ENCODE peak calls at places on chromosome 10, in six cellular contexts. B is fibroblast of lung, C is GM23338, R is NB4, X is epithelial cell of proximal tubule, Y is adrenal gland. G is an unnamed sample.

GRCh38 chr10:60901561-60902235 is 42.3 kb downstream of the RHOBTB1 start:
- DNase-seq in B (no peak), C (no peak), R (no peak), X (no peak), Y (peak), G (no peak)

GRCh38 chr10:13354783-13355182 is 6.7 kb upstream of the SEPHS1 start:
- DNase-seq in B (no peak), C (no peak), R (no peak), X (no peak), Y (no peak), G (no peak)

GRCh38 chr10:28987555-28988320 is 301.1 kb upstream of the LYZL1 start:
- DNase-seq in B (no peak), C (no peak), R (no peak), X (no peak), Y (no peak), G (no peak)

GRCh38 chr10:113550365-113550764 is 2.5 kb upstream of the HABP2 start:
- DNase-seq in B (peak), C (no peak), R (no peak), X (peak), Y (no peak), G (no peak)

GRCh38 chr10:33706191-33706590 is 371.7 kb upstream of the NRP1 start:
- DNase-seq in B (peak), C (no peak), R (no peak), X (no peak), Y (no peak), G (peak)

GRCh38 chr10:122234416-122234815 is 36.7 kb upstream of the BTBD16 start:
- DNase-seq in B (no peak), C (no peak), R (no peak), X (no peak), Y (no peak), G (peak)

GRCh38 chr10:129936923-129937300 is 27.2 kb downstream of the EBF3 start:
- DNase-seq in B (no peak), C (no peak), R (no peak), X (no peak), Y (no peak), G (no peak)

GRCh38 chr10:79063071-79063491 is 5.7 kb upstream of the ZMIZ1 start:
- DNase-seq in B (no peak), C (no peak), R (peak), X (no peak), Y (no peak), G (no peak)

GRCh38 chr10:110205051-110205675 is 2.2 kb upstream of the MXI1 start:
- DNase-seq in B (no peak), C (no peak), R (no peak), X (no peak), Y (no peak), G (no peak)

GRCh38 chr10:50396491-50397311 is 145.4 kb upstream of the ASAH2 start:
- DNase-seq in B (peak), C (no peak), R (no peak), X (no peak), Y (no peak), G (no peak)

GRCh38 chr10:43083764-43084163 is 6.9 kb downstream of the RET start:
- DNase-seq in B (no peak), C (no peak), R (peak), X (no peak), Y (no peak), G (no peak)

GRCh38 chr10:31940839-31941653 is 12.4 kb upstream of the ARHGAP12 start:
- DNase-seq in B (peak), C (no peak), R (peak), X (peak), Y (peak), G (peak)

GRCh38 chr10:28393956-28394568 is 91.2 kb upstream of the MPP7 start:
- DNase-seq in B (peak), C (peak), R (peak), X (no peak), Y (peak), G (peak)

GRCh38 chr10:129626309-129626708 is 159.3 kb downstream of the MGMT start:
- DNase-seq in B (no peak), C (peak), R (no peak), X (no peak), Y (no peak), G (no peak)

GRCh38 chr10:11162828-11163599 is 145.3 kb downstream of the CELF2 start:
- DNase-seq in B (no peak), C (no peak), R (peak), X (no peak), Y (peak), G (no peak)

GRCh38 chr10:69847883-69848282 is 46.2 kb downstream of the COL13A1 start:
- DNase-seq in B (peak), C (no peak), R (peak), X (no peak), Y (no peak), G (peak)

GRCh38 chr10:26567349-26567721 is 129.2 kb downstream of the APBB1IP start:
- DNase-seq in B (no peak), C (no peak), R (no peak), X (no peak), Y (no peak), G (peak)

GRCh38 chr10:70699659-70700174 is 27.4 kb downstream of the ADAMTS14 start:
- DNase-seq in B (peak), C (peak), R (peak), X (no peak), Y (no peak), G (no peak)

GRCh38 chr10:100364735-100365391 is 17.8 kb downstream of the SCD start:
- DNase-seq in B (peak), C (peak), R (peak), X (peak), Y (peak), G (peak)

GRCh38 chr10:126135177-126135576 is 238.8 kb downstream of the FANK1 start:
- DNase-seq in B (no peak), C (peak), R (peak), X (no peak), Y (no peak), G (peak)

GRCh38 chr10:127945948-127946347 is 39.0 kb downstream of the PTPRE start:
- DNase-seq in B (no peak), C (no peak), R (peak), X (no peak), Y (no peak), G (no peak)

GRCh38 chr10:11284291-11285085 is 266.8 kb downstream of the CELF2 start:
- DNase-seq in B (peak), C (no peak), R (no peak), X (no peak), Y (no peak), G (no peak)

GRCh38 chr10:100531761-100532160 is 2.1 kb upstream of the NDUFB8 start:
- DNase-seq in B (no peak), C (no peak), R (no peak), X (no peak), Y (no peak), G (peak)

GRCh38 chr10:26881600-26882331 is 21.0 kb upstream of the ABI1 start:
- DNase-seq in B (peak), C (peak), R (peak), X (no peak), Y (no peak), G (peak)

GRCh38 chr10:13945760-13946460 is 359.1 kb downstream of the PRPF18 start:
- DNase-seq in B (peak), C (peak), R (no peak), X (no peak), Y (peak), G (peak)

GRCh38 chr10:6737758-6738463 is 157.8 kb upstream of the PRKCQ start:
- DNase-seq in B (peak), C (no peak), R (no peak), X (peak), Y (no peak), G (peak)

GRCh38 chr10:92851003-92851402 is 2.7 kb downstream of the EXOC6 start:
- DNase-seq in B (no peak), C (no peak), R (no peak), X (no peak), Y (no peak), G (no peak)

GRCh38 chr10:132133005-132133404 is 53.7 kb upstream of the DPYSL4 start:
- DNase-seq in B (no peak), C (no peak), R (no peak), X (no peak), Y (no peak), G (no peak)

GRCh38 chr10:123250640-123251039 is 96.4 kb downstream of the BUB3 start:
- DNase-seq in B (no peak), C (no peak), R (no peak), X (no peak), Y (no peak), G (no peak)

GRCh38 chr10:68871105-68871711 is 29.9 kb upstream of the DDX50 start:
- DNase-seq in B (peak), C (peak), R (no peak), X (peak), Y (no peak), G (peak)

GRCh38 chr10:69968830-69969229 is 83.8 kb upstream of the MACROH2A2 start:
- DNase-seq in B (no peak), C (peak), R (peak), X (no peak), Y (no peak), G (peak)

GRCh38 chr10:85098835-85099521 is 770.6 kb downstream of the CCSER2 start:
- DNase-seq in B (no peak), C (no peak), R (no peak), X (no peak), Y (no peak), G (no peak)

GRCh38 chr10:91197044-91197651 is 23.3 kb upstream of the PCGF5 start:
- DNase-seq in B (peak), C (no peak), R (no peak), X (no peak), Y (no peak), G (no peak)

GRCh38 chr10:24869354-24870016 is 82.9 kb downstream of the PRTFDC1 start:
- DNase-seq in B (peak), C (no peak), R (no peak), X (no peak), Y (no peak), G (no peak)

GRCh38 chr10:97585439-97585811 is 1.2 kb downstream of the HOGA1 start:
- DNase-seq in B (no peak), C (no peak), R (no peak), X (no peak), Y (no peak), G (no peak)
- H3K4me3 ChIP-seq in B (no peak), C (no peak), R (no peak), X (peak), Y (no peak), G (no peak)

GRCh38 chr10:48460148-48460545 is 144.7 kb downstream of the ARHGAP22 start:
- DNase-seq in B (no peak), C (no peak), R (no peak), X (no peak), Y (no peak), G (no peak)
- TF ChIP-seq CTCF in B (no peak), C (no peak), R (no peak), X (no peak), Y (no peak), G (no peak)

GRCh38 chr10:71744897-71745658 is 25.5 kb upstream of the C10orf105 start:
- DNase-seq in B (no peak), C (no peak), R (no peak), X (no peak), Y (no peak), G (no peak)
- H3K4me3 ChIP-seq in B (no peak), C (no peak), R (no peak), X (no peak), Y (no peak), G (no peak)

GRCh38 chr10:104639595-104640338 is 1.3 kb upstream of the SORCS3 start:
- DNase-seq in B (no peak), C (peak), R (no peak), X (no peak), Y (no peak), G (no peak)

GRCh38 chr10:104641150-104642000 is at the start of gene SORCS3:
- DNase-seq in B (peak), C (peak), R (no peak), X (no peak), Y (no peak), G (no peak)

GRCh38 chr10:104638861-104639594 is 2.1 kb upstream of the SORCS3 start:
- DNase-seq in B (no peak), C (peak), R (no peak), X (no peak), Y (no peak), G (peak)

GRCh38 chr10:104642001-104642270 is 846 bp downstream of the SORCS3 start:
- DNase-seq in B (no peak), C (peak), R (no peak), X (no peak), Y (no peak), G (peak)

GRCh38 chr10:104640339-104641149 is 546 bp upstream of the SORCS3 start:
- DNase-seq in B (no peak), C (peak), R (no peak), X (no peak), Y (no peak), G (peak)
- TF ChIP-seq CTCF in B (no peak), C (peak), R (no peak), X (no peak), Y (no peak), G (no peak)

DNA sequence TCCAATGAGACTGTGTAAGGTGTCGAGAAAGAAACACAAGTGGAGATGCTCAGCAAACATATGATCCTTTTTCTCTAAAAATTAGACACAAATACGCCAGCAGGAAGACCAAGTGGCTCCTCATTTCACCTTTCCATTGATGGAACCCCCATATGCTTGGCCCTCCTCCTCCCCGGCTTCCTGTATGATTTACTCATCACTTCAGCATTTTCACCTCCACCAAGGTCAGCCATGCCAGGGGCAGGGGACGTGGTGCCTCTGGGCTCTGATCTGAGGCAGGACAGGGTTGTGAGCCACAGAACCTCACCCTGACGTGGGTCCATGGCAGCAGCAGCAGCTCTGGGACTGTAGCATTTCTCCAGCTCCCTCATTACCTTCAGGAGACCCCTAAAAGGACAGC is 116.8 kb upstream of the PFKP start:
- DNase-seq in B (no peak), C (no peak), R (no peak), X (no peak), Y (no peak), G (no peak)
- H3K4me3 ChIP-seq in B (no peak), C (no peak), R (no peak), X (no peak), Y (no peak), G (no peak)

GRCh38 chr10:21954690-21955089 is 48.8 kb downstream of the DNAJC1 start:
- DNase-seq in B (no peak), C (no peak), R (no peak), X (no peak), Y (no peak), G (no peak)

GRCh38 chr10:21950566-21950965 is 53.0 kb downstream of the DNAJC1 start:
- DNase-seq in B (peak), C (no peak), R (no peak), X (no peak), Y (no peak), G (no peak)

GRCh38 chr10:21954132-21954531 is 49.4 kb downstream of the DNAJC1 start:
- DNase-seq in B (no peak), C (no peak), R (no peak), X (no peak), Y (no peak), G (no peak)

DNA sequence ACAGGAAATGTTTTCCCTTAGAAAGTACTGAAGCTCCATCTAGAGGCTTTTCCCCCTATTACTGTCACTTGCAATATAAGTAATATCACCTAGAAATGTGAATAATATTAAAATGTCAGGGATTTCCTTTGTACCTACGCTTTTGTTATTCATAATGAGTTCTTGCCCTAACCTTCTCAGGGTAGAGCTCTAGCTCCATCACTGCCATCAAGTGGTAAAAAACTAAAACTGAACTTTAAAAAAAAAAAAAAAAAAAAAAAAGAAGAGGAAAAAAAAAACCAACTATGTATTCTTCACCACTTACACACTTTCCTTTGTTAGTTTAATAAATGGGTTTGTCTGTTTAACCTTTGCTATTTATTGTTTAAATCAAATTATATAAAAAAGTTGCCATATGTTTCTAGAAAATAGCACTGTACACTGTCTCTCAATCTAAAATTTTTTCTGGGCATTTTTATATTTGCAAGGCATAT is 49.9 kb downstream of the DNAJC1 start:
- DNase-seq in B (peak), C (peak), R (peak), X (no peak), Y (no peak), G (peak)
- TF ChIP-seq CTCF in B (peak), C (peak), R (peak), X (peak), Y (peak), G (peak)